ENCODE peak calls at places on chromosomes 3 and 15, in ten cellular contexts. One of them, this sample, is unnamed.

GRCh38 chr3:39148116-39149058 is 5.0 kb downstream of the CSRNP1 start:
- DNase-seq in endothelial cell of umbilical vein: peak; percentile 91
- DNase-seq in transverse colon: peak; percentile 52
- DNase-seq in adrenal gland: no peak
- DNase-seq in A549: no peak
- DNase-seq in heart left ventricle: no peak
- DNase-seq in right lobe of liver: no peak
- DNase-seq in stomach: no peak
- DNase-seq in spleen: no peak
- DNase-seq in body of pancreas: peak; percentile 39
- DNase-seq in this sample: peak; percentile 21

GRCh38 chr15:76185716-76186115 is 125.6 kb downstream of the ETFA start:
- DNase-seq in endothelial cell of umbilical vein: peak; percentile 66
- DNase-seq in transverse colon: no peak
- DNase-seq in adrenal gland: no peak
- DNase-seq in A549: peak; percentile 83
- DNase-seq in heart left ventricle: no peak
- DNase-seq in right lobe of liver: no peak
- DNase-seq in stomach: peak; percentile 49
- DNase-seq in spleen: no peak
- DNase-seq in body of pancreas: no peak
- DNase-seq in this sample: no peak

GRCh38 chr3:159371928-159372327 is 570.1 kb downstream of the MFSD1 start:
- DNase-seq in endothelial cell of umbilical vein: no peak
- DNase-seq in transverse colon: no peak
- DNase-seq in adrenal gland: no peak
- DNase-seq in A549: no peak
- DNase-seq in heart left ventricle: no peak
- DNase-seq in right lobe of liver: no peak
- DNase-seq in stomach: no peak
- DNase-seq in spleen: no peak
- DNase-seq in body of pancreas: no peak
- DNase-seq in this sample: no peak

GRCh38 chr15:70133296-70133695 is 35.6 kb upstream of the TLE3 start:
- DNase-seq in endothelial cell of umbilical vein: no peak
- DNase-seq in transverse colon: no peak
- DNase-seq in adrenal gland: no peak
- DNase-seq in A549: no peak
- DNase-seq in heart left ventricle: no peak
- DNase-seq in right lobe of liver: peak; percentile 74
- DNase-seq in stomach: peak; percentile 61
- DNase-seq in spleen: no peak
- DNase-seq in body of pancreas: peak; percentile 42
- DNase-seq in this sample: no peak

GRCh38 chr3:176759815-176760506 is 437.3 kb downstream of the TBL1XR1 start:
- DNase-seq in endothelial cell of umbilical vein: no peak
- DNase-seq in transverse colon: no peak
- DNase-seq in adrenal gland: no peak
- DNase-seq in A549: no peak
- DNase-seq in heart left ventricle: no peak
- DNase-seq in right lobe of liver: no peak
- DNase-seq in stomach: no peak
- DNase-seq in spleen: no peak
- DNase-seq in body of pancreas: peak; percentile 79
- DNase-seq in this sample: no peak

GRCh38 chr3:110940074-110940473 is 131.5 kb upstream of the NECTIN3 start:
- DNase-seq in endothelial cell of umbilical vein: no peak
- DNase-seq in transverse colon: no peak
- DNase-seq in adrenal gland: no peak
- DNase-seq in A549: peak; percentile 6
- DNase-seq in heart left ventricle: no peak
- DNase-seq in right lobe of liver: no peak
- DNase-seq in stomach: no peak
- DNase-seq in spleen: no peak
- DNase-seq in body of pancreas: no peak
- DNase-seq in this sample: no peak

GRCh38 chr3:40593351-40593750 is 68.6 kb downstream of the ZNF621 start:
- DNase-seq in endothelial cell of umbilical vein: no peak
- DNase-seq in transverse colon: no peak
- DNase-seq in adrenal gland: no peak
- DNase-seq in A549: no peak
- DNase-seq in heart left ventricle: no peak
- DNase-seq in right lobe of liver: no peak
- DNase-seq in stomach: no peak
- DNase-seq in spleen: no peak
- DNase-seq in body of pancreas: no peak
- DNase-seq in this sample: no peak

GRCh38 chr3:112568642-112569041 is 6.8 kb downstream of the SLC35A5 start:
- DNase-seq in endothelial cell of umbilical vein: peak; percentile 31
- DNase-seq in transverse colon: no peak
- DNase-seq in adrenal gland: no peak
- DNase-seq in A549: no peak
- DNase-seq in heart left ventricle: no peak
- DNase-seq in right lobe of liver: no peak
- DNase-seq in stomach: no peak
- DNase-seq in spleen: no peak
- DNase-seq in body of pancreas: no peak
- DNase-seq in this sample: no peak

GRCh38 chr3:112000971-112001370 is 2.2 kb downstream of the TAGLN3 start:
- DNase-seq in endothelial cell of umbilical vein: no peak
- DNase-seq in transverse colon: no peak
- DNase-seq in adrenal gland: no peak
- DNase-seq in A549: no peak
- DNase-seq in heart left ventricle: no peak
- DNase-seq in right lobe of liver: no peak
- DNase-seq in stomach: no peak
- DNase-seq in spleen: no peak
- DNase-seq in body of pancreas: no peak
- DNase-seq in this sample: no peak

GRCh38 chr3:189720746-189721426 is 89.7 kb downstream of the TP63 start:
- DNase-seq in endothelial cell of umbilical vein: no peak
- DNase-seq in transverse colon: peak; percentile 14
- DNase-seq in adrenal gland: no peak
- DNase-seq in A549: no peak
- DNase-seq in heart left ventricle: no peak
- DNase-seq in right lobe of liver: no peak
- DNase-seq in stomach: no peak
- DNase-seq in spleen: no peak
- DNase-seq in body of pancreas: no peak
- DNase-seq in this sample: no peak

GRCh38 chr15:30055604-30056003 is 27.2 kb upstream of the GOLGA8J start:
- DNase-seq in endothelial cell of umbilical vein: no peak
- DNase-seq in transverse colon: no peak
- DNase-seq in adrenal gland: no peak
- DNase-seq in A549: no peak
- DNase-seq in heart left ventricle: no peak
- DNase-seq in right lobe of liver: no peak
- DNase-seq in stomach: no peak
- DNase-seq in spleen: no peak
- DNase-seq in body of pancreas: no peak
- DNase-seq in this sample: no peak

DNA sequence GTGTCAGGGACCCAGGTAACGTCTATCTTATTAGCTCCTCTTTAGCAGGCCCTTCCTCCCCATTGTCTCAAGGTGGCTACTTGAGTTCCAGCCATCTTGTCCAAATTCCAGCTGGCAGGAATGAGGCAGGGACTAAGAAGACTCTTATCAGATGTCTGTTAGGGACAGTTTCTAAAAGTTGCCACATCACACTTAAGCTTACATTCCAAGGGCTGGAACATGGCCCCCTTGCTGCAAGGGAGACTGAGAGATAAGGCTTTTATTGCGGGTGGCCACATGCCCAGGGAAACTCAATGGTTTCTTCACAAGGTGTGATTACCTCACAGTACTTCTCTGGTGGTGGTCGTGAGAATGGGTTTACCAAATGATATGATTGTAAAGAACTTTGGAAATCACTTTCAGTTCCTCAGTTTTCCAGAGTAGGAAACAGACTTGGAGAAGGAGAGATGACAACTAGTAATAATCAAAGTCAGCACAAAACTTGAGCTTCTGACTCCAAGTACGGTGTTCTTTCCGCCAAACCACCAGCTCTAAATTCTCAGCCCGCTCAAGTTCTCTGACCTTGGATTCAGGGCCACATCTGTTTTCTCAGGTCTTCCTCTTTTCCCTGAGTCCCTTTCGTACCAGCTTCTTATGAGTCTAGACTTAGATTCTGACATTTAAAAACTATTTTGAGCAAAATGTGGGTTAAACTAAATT is 14.2 kb downstream of the PDIA5 start:
- DNase-seq in endothelial cell of umbilical vein: peak; percentile 38
- DNase-seq in transverse colon: no peak
- DNase-seq in adrenal gland: no peak
- DNase-seq in A549: no peak
- DNase-seq in heart left ventricle: no peak
- DNase-seq in right lobe of liver: no peak
- DNase-seq in stomach: no peak
- DNase-seq in spleen: no peak
- DNase-seq in body of pancreas: no peak
- DNase-seq in this sample: no peak
- H3K4me1 ChIP-seq in endothelial cell of umbilical vein: peaks cover 81% of the 10 kb centered on the region
- H3K4me1 ChIP-seq in transverse colon: peaks cover 46% of the 10 kb centered on the region
- H3K4me1 ChIP-seq in adrenal gland: peaks cover 97% of the 10 kb centered on the region
- H3K4me1 ChIP-seq in A549: peaks cover 15% of the 10 kb centered on the region
- H3K4me1 ChIP-seq in heart left ventricle: peaks cover 88% of the 10 kb centered on the region
- H3K4me1 ChIP-seq in right lobe of liver: peaks cover 62% of the 10 kb centered on the region
- H3K4me1 ChIP-seq in stomach: peaks cover 83% of the 10 kb centered on the region
- H3K4me1 ChIP-seq in spleen: peaks cover 43% of the 10 kb centered on the region
- H3K4me1 ChIP-seq in body of pancreas: peaks cover 79% of the 10 kb centered on the region
- H3K4me1 ChIP-seq in this sample: peaks cover 16% of the 10 kb centered on the region

GRCh38 chr15:68229386-68230156 is at the start of gene CLN6:
- DNase-seq in endothelial cell of umbilical vein: peak; percentile 80
- DNase-seq in transverse colon: peak; percentile 87
- DNase-seq in adrenal gland: peak; percentile 84
- DNase-seq in A549: peak; percentile 83
- DNase-seq in heart left ventricle: peak; percentile 85
- DNase-seq in right lobe of liver: peak; percentile 89
- DNase-seq in stomach: peak; percentile 84
- DNase-seq in spleen: peak; percentile 96
- DNase-seq in body of pancreas: peak; percentile 80
- DNase-seq in this sample: peak; percentile 60
- TF ChIP-seq POLR2A in endothelial cell of umbilical vein: peak; percentile 67
- TF ChIP-seq POLR2A in transverse colon: peak; percentile 41
- TF ChIP-seq POLR2A in adrenal gland: peak; percentile 53
- TF ChIP-seq POLR2A in A549: peak; percentile 60
- TF ChIP-seq POLR2A in heart left ventricle: peak; percentile 56
- TF ChIP-seq POLR2A in right lobe of liver: peak; percentile 63
- TF ChIP-seq POLR2A in stomach: no peak
- TF ChIP-seq POLR2A in spleen: no peak
- TF ChIP-seq POLR2A in body of pancreas: peak; percentile 46
- TF ChIP-seq POLR2A in this sample: no peak

GRCh38 chr3:61688307-61688695 is 126.9 kb downstream of the PTPRG start:
- DNase-seq in endothelial cell of umbilical vein: no peak
- DNase-seq in transverse colon: no peak
- DNase-seq in adrenal gland: no peak
- DNase-seq in A549: no peak
- DNase-seq in heart left ventricle: no peak
- DNase-seq in right lobe of liver: no peak
- DNase-seq in stomach: no peak
- DNase-seq in spleen: no peak
- DNase-seq in body of pancreas: no peak
- DNase-seq in this sample: no peak

GRCh38 chr3:61687206-61687605 is 125.8 kb downstream of the PTPRG start:
- DNase-seq in endothelial cell of umbilical vein: no peak
- DNase-seq in transverse colon: peak; percentile 21
- DNase-seq in adrenal gland: no peak
- DNase-seq in A549: no peak
- DNase-seq in heart left ventricle: no peak
- DNase-seq in right lobe of liver: no peak
- DNase-seq in stomach: no peak
- DNase-seq in spleen: no peak
- DNase-seq in body of pancreas: no peak
- DNase-seq in this sample: no peak

GRCh38 chr3:61687663-61688306 is 126.4 kb downstream of the PTPRG start:
- DNase-seq in endothelial cell of umbilical vein: no peak
- DNase-seq in transverse colon: no peak
- DNase-seq in adrenal gland: no peak
- DNase-seq in A549: no peak
- DNase-seq in heart left ventricle: no peak
- DNase-seq in right lobe of liver: no peak
- DNase-seq in stomach: no peak
- DNase-seq in spleen: no peak
- DNase-seq in body of pancreas: no peak
- DNase-seq in this sample: no peak

GRCh38 chr3:61686228-61686648 is 124.9 kb downstream of the PTPRG start:
- DNase-seq in endothelial cell of umbilical vein: no peak
- DNase-seq in transverse colon: no peak
- DNase-seq in adrenal gland: no peak
- DNase-seq in A549: no peak
- DNase-seq in heart left ventricle: no peak
- DNase-seq in right lobe of liver: no peak
- DNase-seq in stomach: no peak
- DNase-seq in spleen: no peak
- DNase-seq in body of pancreas: no peak
- DNase-seq in this sample: no peak

GRCh38 chr3:61690016-61690415 is 128.6 kb downstream of the PTPRG start:
- DNase-seq in endothelial cell of umbilical vein: no peak
- DNase-seq in transverse colon: no peak
- DNase-seq in adrenal gland: no peak
- DNase-seq in A549: no peak
- DNase-seq in heart left ventricle: no peak
- DNase-seq in right lobe of liver: no peak
- DNase-seq in stomach: no peak
- DNase-seq in spleen: no peak
- DNase-seq in body of pancreas: no peak
- DNase-seq in this sample: no peak
- H3K4me1 ChIP-seq in endothelial cell of umbilical vein: no peaks in the 10 kb centered on the region
- H3K4me1 ChIP-seq in transverse colon: no peaks in the 10 kb centered on the region
- H3K4me1 ChIP-seq in adrenal gland: peaks cover 9% of the 10 kb centered on the region
- H3K4me1 ChIP-seq in A549: peaks cover 7% of the 10 kb centered on the region
- H3K4me1 ChIP-seq in heart left ventricle: peaks cover 34% of the 10 kb centered on the region
- H3K4me1 ChIP-seq in right lobe of liver: no peaks in the 10 kb centered on the region
- H3K4me1 ChIP-seq in stomach: peaks cover 16% of the 10 kb centered on the region
- H3K4me1 ChIP-seq in spleen: no peaks in the 10 kb centered on the region
- H3K4me1 ChIP-seq in body of pancreas: peaks cover 13% of the 10 kb centered on the region
- H3K4me1 ChIP-seq in this sample: no peaks in the 10 kb centered on the region

DNA sequence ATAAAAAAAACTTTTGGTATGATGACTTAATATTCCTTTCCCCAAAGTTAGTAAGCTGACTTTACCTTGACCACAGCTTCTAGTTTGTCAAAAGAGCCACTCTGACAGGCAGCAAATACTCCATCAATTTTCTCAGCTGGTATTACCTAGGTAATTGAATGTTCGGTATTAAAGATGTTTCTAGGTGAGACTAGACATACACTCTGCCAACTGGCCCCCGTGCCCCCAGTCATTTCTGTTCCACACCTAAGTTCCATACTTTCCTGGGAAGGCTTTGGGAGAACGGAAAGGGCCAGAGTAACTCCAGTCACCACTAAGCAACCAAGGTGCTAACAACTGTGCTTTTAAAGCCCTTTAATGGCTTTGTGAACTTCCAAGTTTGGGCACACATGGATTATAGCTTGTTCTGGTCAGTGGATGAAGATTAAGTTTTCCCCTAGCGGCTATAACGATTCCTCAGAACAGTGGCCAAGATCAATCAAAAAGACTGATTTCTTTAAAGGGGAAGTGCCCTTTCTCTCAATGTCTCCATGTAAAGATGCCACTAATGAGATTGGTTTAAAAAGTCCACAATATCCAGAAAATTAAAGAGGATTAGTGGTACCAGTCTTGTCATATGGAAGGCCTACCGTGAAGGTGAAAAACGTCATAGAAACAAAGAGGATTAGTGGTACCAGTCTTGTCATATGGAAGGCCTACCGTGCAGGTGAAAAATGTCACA is 7.0 kb downstream of the EIF4A2 start:
- DNase-seq in endothelial cell of umbilical vein: peak; percentile 50
- DNase-seq in transverse colon: no peak
- DNase-seq in adrenal gland: no peak
- DNase-seq in A549: peak; percentile 63
- DNase-seq in heart left ventricle: no peak
- DNase-seq in right lobe of liver: no peak
- DNase-seq in stomach: no peak
- DNase-seq in spleen: no peak
- DNase-seq in body of pancreas: no peak
- DNase-seq in this sample: no peak
- TF ChIP-seq POLR2A in endothelial cell of umbilical vein: peak; percentile 75
- TF ChIP-seq POLR2A in transverse colon: peak; percentile 31
- TF ChIP-seq POLR2A in adrenal gland: no peak
- TF ChIP-seq POLR2A in A549: no peak
- TF ChIP-seq POLR2A in heart left ventricle: no peak
- TF ChIP-seq POLR2A in right lobe of liver: no peak
- TF ChIP-seq POLR2A in stomach: no peak
- TF ChIP-seq POLR2A in spleen: no peak
- TF ChIP-seq POLR2A in body of pancreas: peak; percentile 50
- TF ChIP-seq POLR2A in this sample: no peak